ENCODE peak calls at places on chromosome 15, in ten cellular contexts. One of them, this sample, is unnamed.

GRCh38 chr15:98567951-98568350 is 80.4 kb upstream of the IGF1R start:
- DNase-seq in suprapubic skin: no peak
- DNase-seq in AG09309: no peak
- DNase-seq in neural crest cell: no peak
- DNase-seq in brain microvascular endothelial cell: no peak
- DNase-seq in WTC11: no peak
- DNase-seq in GM10248: no peak
- DNase-seq in tibial artery: no peak
- DNase-seq in GM13976: no peak
- DNase-seq in psoas muscle: no peak
- DNase-seq in this sample: no peak

GRCh38 chr15:78840661-78841060 is 29.4 kb upstream of the ADAMTS7 start:
- DNase-seq in GM13976: peak
- DNase-seq in psoas muscle: peak
- DNase-seq in brain microvascular endothelial cell: peak
- DNase-seq in GM10248: peak
- DNase-seq in tibial artery: peak
- DNase-seq in neural crest cell: no peak
- DNase-seq in suprapubic skin: no peak
- DNase-seq in WTC11: no peak
- DNase-seq in AG09309: no peak
- DNase-seq in this sample: no peak

GRCh38 chr15:48388017-48388936 is 57.0 kb downstream of the DUT start:
- DNase-seq in neural crest cell: no peak
- DNase-seq in AG09309: no peak
- DNase-seq in brain microvascular endothelial cell: no peak
- DNase-seq in WTC11: no peak
- DNase-seq in GM10248: no peak
- DNase-seq in tibial artery: no peak
- DNase-seq in psoas muscle: no peak
- DNase-seq in GM13976: no peak
- DNase-seq in suprapubic skin: no peak
- DNase-seq in this sample: no peak

GRCh38 chr15:64343222-64343621 is 12.8 kb downstream of the CSNK1G1 start:
- DNase-seq in tibial artery: no peak
- DNase-seq in brain microvascular endothelial cell: no peak
- DNase-seq in AG09309: peak
- DNase-seq in psoas muscle: no peak
- DNase-seq in suprapubic skin: no peak
- DNase-seq in GM13976: no peak
- DNase-seq in WTC11: no peak
- DNase-seq in GM10248: no peak
- DNase-seq in neural crest cell: no peak
- DNase-seq in this sample: no peak

GRCh38 chr15:74172751-74173544 is 562 bp upstream of the ISLR start:
- DNase-seq in tibial artery: peak
- DNase-seq in GM10248: no peak
- DNase-seq in GM13976: no peak
- DNase-seq in brain microvascular endothelial cell: no peak
- DNase-seq in WTC11: peak
- DNase-seq in neural crest cell: no peak
- DNase-seq in suprapubic skin: no peak
- DNase-seq in psoas muscle: peak
- DNase-seq in AG09309: no peak
- DNase-seq in this sample: peak

GRCh38 chr15:43127752-43128151 is 5.6 kb upstream of the TMEM62 start:
- DNase-seq in neural crest cell: no peak
- DNase-seq in GM10248: no peak
- DNase-seq in tibial artery: no peak
- DNase-seq in psoas muscle: no peak
- DNase-seq in AG09309: no peak
- DNase-seq in GM13976: no peak
- DNase-seq in suprapubic skin: no peak
- DNase-seq in brain microvascular endothelial cell: no peak
- DNase-seq in WTC11: no peak
- DNase-seq in this sample: no peak

GRCh38 chr15:63338170-63338569 is 43.5 kb downstream of the CA12 start:
- DNase-seq in psoas muscle: no peak
- DNase-seq in GM13976: no peak
- DNase-seq in brain microvascular endothelial cell: no peak
- DNase-seq in suprapubic skin: no peak
- DNase-seq in AG09309: peak
- DNase-seq in tibial artery: no peak
- DNase-seq in WTC11: no peak
- DNase-seq in neural crest cell: no peak
- DNase-seq in GM10248: no peak
- DNase-seq in this sample: no peak

GRCh38 chr15:66723826-66724731 is 22.0 kb downstream of the SMAD6 start:
- DNase-seq in AG09309: no peak
- DNase-seq in GM10248: no peak
- DNase-seq in brain microvascular endothelial cell: peak
- DNase-seq in suprapubic skin: no peak
- DNase-seq in psoas muscle: no peak
- DNase-seq in neural crest cell: no peak
- DNase-seq in GM13976: no peak
- DNase-seq in WTC11: no peak
- DNase-seq in tibial artery: no peak
- DNase-seq in this sample: no peak

GRCh38 chr15:42145546-42146455 is 10.6 kb downstream of the PLA2G4F start:
- DNase-seq in GM13976: no peak
- DNase-seq in tibial artery: no peak
- DNase-seq in neural crest cell: no peak
- DNase-seq in WTC11: peak
- DNase-seq in brain microvascular endothelial cell: no peak
- DNase-seq in AG09309: no peak
- DNase-seq in suprapubic skin: peak
- DNase-seq in GM10248: no peak
- DNase-seq in psoas muscle: no peak
- DNase-seq in this sample: no peak

GRCh38 chr15:45919806-45920205 is 285.0 kb downstream of the SQOR start:
- DNase-seq in psoas muscle: no peak
- DNase-seq in GM10248: no peak
- DNase-seq in WTC11: no peak
- DNase-seq in GM13976: no peak
- DNase-seq in AG09309: peak
- DNase-seq in suprapubic skin: no peak
- DNase-seq in neural crest cell: no peak
- DNase-seq in tibial artery: no peak
- DNase-seq in brain microvascular endothelial cell: peak
- DNase-seq in this sample: no peak

GRCh38 chr15:35308802-35309201 is 223.7 kb upstream of the NANOGP8 start:
- DNase-seq in tibial artery: peak
- DNase-seq in neural crest cell: no peak
- DNase-seq in suprapubic skin: no peak
- DNase-seq in GM13976: no peak
- DNase-seq in psoas muscle: no peak
- DNase-seq in GM10248: no peak
- DNase-seq in AG09309: peak
- DNase-seq in brain microvascular endothelial cell: peak
- DNase-seq in WTC11: no peak
- DNase-seq in this sample: no peak

GRCh38 chr15:101501703-101502373 is 12.3 kb upstream of the PCSK6 start:
- DNase-seq in psoas muscle: peak
- DNase-seq in GM10248: peak
- DNase-seq in GM13976: peak
- DNase-seq in neural crest cell: peak
- DNase-seq in brain microvascular endothelial cell: peak
- DNase-seq in AG09309: no peak
- DNase-seq in tibial artery: no peak
- DNase-seq in suprapubic skin: no peak
- DNase-seq in WTC11: peak
- DNase-seq in this sample: no peak
- TF ChIP-seq CTCF in psoas muscle: peak
- TF ChIP-seq CTCF in GM10248: peak
- TF ChIP-seq CTCF in GM13976: peak
- TF ChIP-seq CTCF in neural crest cell: peak
- TF ChIP-seq CTCF in brain microvascular endothelial cell: peak
- TF ChIP-seq CTCF in AG09309: peak
- TF ChIP-seq CTCF in tibial artery: peak
- TF ChIP-seq CTCF in suprapubic skin: peak
- TF ChIP-seq CTCF in WTC11: peak
- TF ChIP-seq CTCF in this sample: peak

GRCh38 chr15:69303337-69304175 is 4.8 kb downstream of the PAQR5 start:
- DNase-seq in psoas muscle: no peak
- DNase-seq in WTC11: no peak
- DNase-seq in tibial artery: no peak
- DNase-seq in neural crest cell: no peak
- DNase-seq in GM13976: no peak
- DNase-seq in brain microvascular endothelial cell: no peak
- DNase-seq in suprapubic skin: no peak
- DNase-seq in GM10248: no peak
- DNase-seq in AG09309: no peak
- DNase-seq in this sample: no peak
- TF ChIP-seq CTCF in psoas muscle: no peak
- TF ChIP-seq CTCF in WTC11: peak
- TF ChIP-seq CTCF in tibial artery: no peak
- TF ChIP-seq CTCF in neural crest cell: peak
- TF ChIP-seq CTCF in GM13976: no peak
- TF ChIP-seq CTCF in brain microvascular endothelial cell: no peak
- TF ChIP-seq CTCF in suprapubic skin: no peak
- TF ChIP-seq CTCF in GM10248: no peak
- TF ChIP-seq CTCF in AG09309: peak
- TF ChIP-seq CTCF in this sample: peak

GRCh38 chr15:32735948-32736347 is 18.1 kb downstream of the GREM1 start:
- DNase-seq in WTC11: no peak
- DNase-seq in AG09309: no peak
- DNase-seq in tibial artery: no peak
- DNase-seq in suprapubic skin: no peak
- DNase-seq in psoas muscle: no peak
- DNase-seq in neural crest cell: no peak
- DNase-seq in GM13976: no peak
- DNase-seq in brain microvascular endothelial cell: no peak
- DNase-seq in GM10248: no peak
- DNase-seq in this sample: no peak
- TF ChIP-seq CTCF in WTC11: no peak
- TF ChIP-seq CTCF in AG09309: no peak
- TF ChIP-seq CTCF in tibial artery: no peak
- TF ChIP-seq CTCF in suprapubic skin: no peak
- TF ChIP-seq CTCF in psoas muscle: no peak
- TF ChIP-seq CTCF in neural crest cell: no peak
- TF ChIP-seq CTCF in GM13976: no peak
- TF ChIP-seq CTCF in brain microvascular endothelial cell: no peak
- TF ChIP-seq CTCF in GM10248: no peak
- TF ChIP-seq CTCF in this sample: no peak

DNA sequence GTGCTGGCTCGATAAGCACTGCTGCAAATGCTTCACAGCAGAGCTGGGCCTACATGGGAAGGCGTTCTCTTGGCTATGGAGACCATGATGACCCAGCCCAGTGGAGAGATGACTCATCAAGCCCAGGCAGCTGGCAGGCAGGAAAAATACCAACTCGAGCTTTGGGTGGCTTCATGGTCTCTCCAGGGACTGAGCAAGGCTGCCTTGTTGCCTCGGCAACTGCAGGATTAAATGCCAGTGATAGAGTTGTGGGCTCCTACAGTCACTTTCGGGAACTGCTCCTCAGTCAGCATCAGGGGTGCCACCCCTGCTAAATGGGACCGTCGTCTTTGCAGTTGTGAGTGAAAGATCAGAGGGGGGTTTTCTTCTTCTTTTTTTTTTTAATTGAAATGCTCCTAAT is 54.6 kb upstream of the MYZAP start:
- DNase-seq in GM13976: no peak
- DNase-seq in WTC11: no peak
- DNase-seq in GM10248: no peak
- DNase-seq in brain microvascular endothelial cell: peak
- DNase-seq in tibial artery: peak
- DNase-seq in AG09309: peak
- DNase-seq in psoas muscle: peak
- DNase-seq in neural crest cell: no peak
- DNase-seq in suprapubic skin: no peak
- DNase-seq in this sample: no peak
- TF ChIP-seq CTCF in GM13976: no peak
- TF ChIP-seq CTCF in WTC11: no peak
- TF ChIP-seq CTCF in GM10248: no peak
- TF ChIP-seq CTCF in brain microvascular endothelial cell: peak
- TF ChIP-seq CTCF in tibial artery: peak
- TF ChIP-seq CTCF in AG09309: no peak
- TF ChIP-seq CTCF in psoas muscle: no peak
- TF ChIP-seq CTCF in neural crest cell: no peak
- TF ChIP-seq CTCF in suprapubic skin: no peak
- TF ChIP-seq CTCF in this sample: peak

DNA sequence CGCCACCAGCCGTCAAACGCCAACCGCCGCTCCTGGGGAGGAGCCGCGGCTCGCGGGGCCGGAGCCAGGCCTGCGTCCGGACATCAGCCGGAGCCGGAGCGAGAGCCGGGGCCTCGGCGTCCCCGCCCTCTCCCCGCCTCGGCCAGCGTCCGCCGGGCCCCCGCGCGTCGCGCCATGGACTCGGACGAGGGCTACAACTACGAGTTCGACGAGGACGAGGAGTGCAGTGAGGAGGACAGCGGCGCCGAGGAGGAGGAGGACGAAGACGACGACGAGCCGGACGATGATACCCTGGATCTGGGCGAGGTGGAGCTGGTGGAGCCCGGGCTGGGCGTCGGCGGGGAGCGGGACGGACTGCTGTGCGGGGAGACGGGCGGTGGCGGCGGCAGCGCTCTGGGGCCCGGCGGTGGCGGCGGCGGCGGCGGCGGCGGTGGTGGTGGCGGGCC is 359 bp downstream of the ARIH1 start:
- DNase-seq in AG09309: no peak
- DNase-seq in GM13976: no peak
- DNase-seq in brain microvascular endothelial cell: no peak
- DNase-seq in neural crest cell: no peak
- DNase-seq in WTC11: peak
- DNase-seq in psoas muscle: no peak
- DNase-seq in GM10248: no peak
- DNase-seq in suprapubic skin: peak
- DNase-seq in tibial artery: no peak
- DNase-seq in this sample: no peak
- TF ChIP-seq CTCF in AG09309: no peak
- TF ChIP-seq CTCF in GM13976: no peak
- TF ChIP-seq CTCF in brain microvascular endothelial cell: no peak
- TF ChIP-seq CTCF in neural crest cell: no peak
- TF ChIP-seq CTCF in WTC11: no peak
- TF ChIP-seq CTCF in psoas muscle: no peak
- TF ChIP-seq CTCF in GM10248: no peak
- TF ChIP-seq CTCF in suprapubic skin: no peak
- TF ChIP-seq CTCF in tibial artery: no peak
- TF ChIP-seq CTCF in this sample: no peak

GRCh38 chr15:85543741-85544155 is 163.3 kb downstream of the AKAP13 start:
- DNase-seq in WTC11: peak
- DNase-seq in suprapubic skin: peak
- DNase-seq in tibial artery: peak
- DNase-seq in GM13976: no peak
- DNase-seq in psoas muscle: peak
- DNase-seq in brain microvascular endothelial cell: no peak
- DNase-seq in AG09309: no peak
- DNase-seq in GM10248: no peak
- DNase-seq in neural crest cell: no peak
- DNase-seq in this sample: no peak
- TF ChIP-seq CTCF in WTC11: no peak
- TF ChIP-seq CTCF in suprapubic skin: no peak
- TF ChIP-seq CTCF in tibial artery: no peak
- TF ChIP-seq CTCF in GM13976: no peak
- TF ChIP-seq CTCF in psoas muscle: no peak
- TF ChIP-seq CTCF in brain microvascular endothelial cell: no peak
- TF ChIP-seq CTCF in AG09309: no peak
- TF ChIP-seq CTCF in GM10248: no peak
- TF ChIP-seq CTCF in neural crest cell: no peak
- TF ChIP-seq CTCF in this sample: no peak